ENCODE peak calls at places on chromosome 3, in nine cellular contexts. K is NCI-H510A; N is activated CD8-positive, alpha-beta memory T cell treated with anti-CD3 and anti-CD28 coated beads, Interleukin-2, amount 10 ng/mL, durations not matched to agents 7 days and 5 days; L is effector memory CD4-positive, alpha-beta T cell; G is right cardiac atrium; U is DMS153; J is stimulated activated CD8-positive, alpha-beta memory T cell treated with anti-CD3 and anti-CD28 coated beads, Interleukin-4, amount 100 ng/mL, for 48 hours; S is SW480; C is mammary epithelial cell. W is an unnamed sample.

GRCh38 chr3:174859109-174859735 is at the start of gene NAALADL2:
- DNase-seq in K (peak), N (no peak), L (no peak), G (no peak), U (peak), J (no peak), S (no peak), C (peak), W (peak)

GRCh38 chr3:4995500-4996053 is 16.3 kb downstream of the BHLHE40 start:
- DNase-seq in K (no peak), N (peak), L (no peak), G (no peak), U (no peak), J (peak), S (peak), C (peak), W (peak)

GRCh38 chr3:17915341-17915740 is 172.9 kb upstream of the TBC1D5 start:
- DNase-seq in K (no peak), N (no peak), L (no peak), G (no peak), U (no peak), J (no peak), S (peak), C (peak), W (peak)

GRCh38 chr3:181457190-181457589 is 254.5 kb upstream of the SOX2 start:
- DNase-seq in K (no peak), N (no peak), L (no peak), G (peak), U (no peak), J (no peak), S (no peak), C (peak), W (no peak)

GRCh38 chr3:169869484-169870304 is at the start of gene LRRC31:
- DNase-seq in K (peak), N (no peak), L (no peak), G (no peak), U (peak), J (no peak), S (peak), C (no peak), W (no peak)

GRCh38 chr3:94162700-94163099 is 99.8 kb downstream of the NSUN3 start:
- DNase-seq in K (no peak), N (no peak), L (no peak), G (no peak), U (no peak), J (peak), S (peak), C (peak), W (peak)

GRCh38 chr3:196914866-196915265 is 27.5 kb downstream of the NCBP2 start:
- DNase-seq in K (no peak), N (no peak), L (no peak), G (no peak), U (no peak), J (no peak), S (no peak), C (no peak), W (no peak)

GRCh38 chr3:125479091-125479490 is 40.9 kb downstream of the SNX4 start:
- DNase-seq in K (no peak), N (no peak), L (no peak), G (no peak), U (no peak), J (no peak), S (no peak), C (no peak), W (no peak)

GRCh38 chr3:52406231-52406661 is 38.7 kb downstream of the SEMA3G start:
- DNase-seq in K (no peak), N (no peak), L (no peak), G (peak), U (no peak), J (no peak), S (no peak), C (peak), W (peak)

GRCh38 chr3:129003578-129004112 is 2.5 kb downstream of the EFCC1 start:
- DNase-seq in K (peak), N (peak), L (peak), G (peak), U (peak), J (peak), S (peak), C (peak), W (peak)

GRCh38 chr3:64489361-64490044 is 198.3 kb downstream of the ADAMTS9 start:
- DNase-seq in K (peak), N (no peak), L (no peak), G (peak), U (peak), J (no peak), S (no peak), C (peak), W (no peak)

GRCh38 chr3:45560270-45561020 is 34.1 kb upstream of the LIMD1 start:
- DNase-seq in K (no peak), N (no peak), L (no peak), G (peak), U (no peak), J (no peak), S (no peak), C (no peak), W (no peak)

GRCh38 chr3:189781384-189781783 is 150.2 kb downstream of the TP63 start:
- DNase-seq in K (no peak), N (no peak), L (no peak), G (no peak), U (no peak), J (no peak), S (no peak), C (no peak), W (no peak)

GRCh38 chr3:100665230-100665629 is 44.1 kb upstream of the TFG start:
- DNase-seq in K (no peak), N (peak), L (no peak), G (no peak), U (no peak), J (peak), S (no peak), C (peak), W (no peak)

GRCh38 chr3:183185696-183186095 is 23.2 kb upstream of the LAMP3 start:
- DNase-seq in K (no peak), N (no peak), L (no peak), G (no peak), U (no peak), J (no peak), S (peak), C (peak), W (no peak)

GRCh38 chr3:135329479-135329878 is 534.4 kb downstream of the EPHB1 start:
- DNase-seq in K (no peak), N (no peak), L (no peak), G (peak), U (peak), J (no peak), S (no peak), C (no peak), W (no peak)